ENCODE peak calls at places on chromosomes 4 and X, in five cellular contexts. K is activated effector memory CD4-positive, alpha-beta T cell treated with anti-CD3 and anti-CD28 coated beads, Interleukin-2, amount 50 U/mL, for 16 hours; D is fibroblast of mammary gland; A is left cardiac atrium; T is stimulated activated CD8-positive, alpha-beta memory T cell treated with anti-CD3 and anti-CD28 coated beads, Interleukin-12 subunit alpha, Interleukin-12 subunit beta, amount 100 ng/mL, for 4 hours. C is an unnamed sample.

GRCh38 chr4:78320353-78320935 is 231.1 kb upstream of the ANXA3 start:
- DNase-seq in A (no peak), T (no peak), D (no peak), K (no peak), C (no peak)

GRCh38 chr4:56552273-56552672 is 46.7 kb downstream of the ARL9 start:
- DNase-seq in K (no peak), T (no peak), D (no peak), A (no peak), C (no peak)

GRCh38 chr4:107863416-107863815 is 38.7 kb downstream of the SGMS2 start:
- DNase-seq in D (no peak), T (no peak), K (no peak), A (no peak), C (no peak)

GRCh38 chr4:39731908-39732307 is 34.0 kb downstream of the UBE2K start:
- DNase-seq in K (no peak), A (no peak), T (no peak), D (no peak), C (no peak)

GRCh38 chr4:142091085-142091513 is 454.7 kb downstream of the IL15 start:
- DNase-seq in T (no peak), A (no peak), D (peak), K (no peak), C (no peak)

GRCh38 chr4:184746532-184746870 is 12.6 kb upstream of the CENPU start:
- DNase-seq in D (peak), T (no peak), A (no peak), K (no peak), C (no peak)

GRCh38 chr4:185171373-185172071 is 28.5 kb downstream of the SLC25A4 start:
- DNase-seq in T (no peak), K (no peak), A (no peak), D (no peak), C (no peak)

GRCh38 chrX:110131031-110131430 is 128.1 kb downstream of the TMEM164 start:
- DNase-seq in D (no peak), T (no peak), A (no peak), K (no peak), C (no peak)

GRCh38 chr4:73860884-73861283 is 7.8 kb downstream of the PF4V1 start:
- DNase-seq in K (no peak), D (no peak), A (no peak), T (no peak), C (no peak)

GRCh38 chr4:30600246-30600645 is 119.9 kb upstream of the PCDH7 start:
- DNase-seq in K (no peak), D (peak), A (no peak), T (no peak), C (no peak)

GRCh38 chr4:25310066-25310824 is 2.3 kb upstream of the ZCCHC4 start:
- DNase-seq in K (no peak), A (no peak), D (no peak), T (no peak), C (no peak)

GRCh38 chrX:154986826-154987575 is 35.5 kb downstream of the F8 start:
- DNase-seq in T (no peak), D (peak), A (no peak), K (no peak), C (no peak)

GRCh38 chr4:26953361-26953760 is 92.7 kb downstream of the STIM2 start:
- DNase-seq in A (no peak), D (no peak), T (no peak), K (no peak), C (no peak)

GRCh38 chrX:123673813-123674212 is 59.0 kb downstream of the THOC2 start:
- DNase-seq in K (no peak), D (no peak), A (no peak), T (no peak), C (no peak)

GRCh38 chr4:169115897-169116254 is 105.8 kb upstream of the CBR4 start:
- DNase-seq in D (peak), T (no peak), A (no peak), K (no peak), C (no peak)

GRCh38 chrX:150572206-150572605 is 3.8 kb downstream of the MTM1 start:
- DNase-seq in T (no peak), D (no peak), K (no peak), A (no peak), C (no peak)

GRCh38 chrX:55710701-55711100 is 6.8 kb upstream of the RRAGB start:
- DNase-seq in A (peak), K (no peak), D (peak), T (no peak), C (no peak)

GRCh38 chr4:16227462-16227868 is 1.2 kb upstream of the TAPT1 start:
- DNase-seq in K (no peak), T (no peak), A (peak), D (peak), C (no peak)

C was measured in T-cell.